ENCODE peak calls at places on chromosomes 3 and 15, in seven cellular contexts. One of them, this sample, is unnamed.

GRCh38 chr3:119695480-119695879 is 7.3 kb upstream of the CFAP91 start:
- DNase-seq in HCT116: peak; percentile 49
- DNase-seq in breast epithelium: no peak
- DNase-seq in PC-3: peak; percentile 58
- DNase-seq in ovary: no peak
- DNase-seq in lower leg skin: no peak
- DNase-seq in IMR-90: peak; percentile 17
- DNase-seq in this sample: peak; percentile 27

GRCh38 chr3:175255698-175256097 is 396.6 kb downstream of the NAALADL2 start:
- DNase-seq in HCT116: no peak
- DNase-seq in breast epithelium: no peak
- DNase-seq in PC-3: peak; percentile 61
- DNase-seq in ovary: no peak
- DNase-seq in lower leg skin: no peak
- DNase-seq in IMR-90: peak; percentile 92
- DNase-seq in this sample: peak; percentile 49

GRCh38 chr3:59317386-59317785 is 267.6 kb upstream of the CFAP20DC start:
- DNase-seq in HCT116: no peak
- DNase-seq in breast epithelium: no peak
- DNase-seq in PC-3: no peak
- DNase-seq in ovary: no peak
- DNase-seq in lower leg skin: no peak
- DNase-seq in IMR-90: no peak
- DNase-seq in this sample: no peak

GRCh38 chr15:31157644-31158069 is 56.1 kb upstream of the TRPM1 start:
- DNase-seq in HCT116: no peak
- DNase-seq in breast epithelium: no peak
- DNase-seq in PC-3: no peak
- DNase-seq in ovary: peak; percentile 56
- DNase-seq in lower leg skin: no peak
- DNase-seq in IMR-90: no peak
- DNase-seq in this sample: no peak

GRCh38 chr3:124246949-124247348 is 255.0 kb upstream of the ROPN1 start:
- DNase-seq in HCT116: peak; percentile 12
- DNase-seq in breast epithelium: no peak
- DNase-seq in PC-3: peak; percentile 62
- DNase-seq in ovary: no peak
- DNase-seq in lower leg skin: no peak
- DNase-seq in IMR-90: peak; percentile 25
- DNase-seq in this sample: no peak

GRCh38 chr3:187713504-187713903 is 11.1 kb upstream of the RTP2 start:
- DNase-seq in HCT116: no peak
- DNase-seq in breast epithelium: no peak
- DNase-seq in PC-3: peak; percentile 61
- DNase-seq in ovary: no peak
- DNase-seq in lower leg skin: no peak
- DNase-seq in IMR-90: peak; percentile 54
- DNase-seq in this sample: peak; percentile 60

GRCh38 chr3:146222204-146223046 is 28.5 kb downstream of the PLSCR4 start:
- DNase-seq in HCT116: peak; percentile 69
- DNase-seq in breast epithelium: no peak
- DNase-seq in PC-3: peak; percentile 73
- DNase-seq in ovary: no peak
- DNase-seq in lower leg skin: no peak
- DNase-seq in IMR-90: peak; percentile 33
- DNase-seq in this sample: peak; percentile 44

GRCh38 chr3:189383630-189384029 is 211.9 kb downstream of the TPRG1 start:
- DNase-seq in HCT116: no peak
- DNase-seq in breast epithelium: no peak
- DNase-seq in PC-3: no peak
- DNase-seq in ovary: no peak
- DNase-seq in lower leg skin: no peak
- DNase-seq in IMR-90: no peak
- DNase-seq in this sample: no peak

GRCh38 chr15:63843901-63844317 is 10.2 kb upstream of the HERC1 start:
- DNase-seq in HCT116: no peak
- DNase-seq in breast epithelium: no peak
- DNase-seq in PC-3: no peak
- DNase-seq in ovary: no peak
- DNase-seq in lower leg skin: no peak
- DNase-seq in IMR-90: peak; percentile 71
- DNase-seq in this sample: no peak

GRCh38 chr3:160140756-160141155 is 84.5 kb upstream of the C3orf80 start:
- DNase-seq in HCT116: no peak
- DNase-seq in breast epithelium: no peak
- DNase-seq in PC-3: no peak
- DNase-seq in ovary: no peak
- DNase-seq in lower leg skin: no peak
- DNase-seq in IMR-90: no peak
- DNase-seq in this sample: no peak

GRCh38 chr3:52237659-52238172 is 1.2 kb downstream of the TWF2 start:
- DNase-seq in HCT116: peak; percentile 51
- DNase-seq in breast epithelium: peak; percentile 86
- DNase-seq in PC-3: peak; percentile 91
- DNase-seq in ovary: peak; percentile 92
- DNase-seq in lower leg skin: peak; percentile 79
- DNase-seq in IMR-90: peak; percentile 89
- DNase-seq in this sample: peak; percentile 85

GRCh38 chr15:75107509-75107904 is 84.1 kb downstream of the PPCDC start:
- DNase-seq in HCT116: no peak
- DNase-seq in breast epithelium: no peak
- DNase-seq in PC-3: no peak
- DNase-seq in ovary: no peak
- DNase-seq in lower leg skin: no peak
- DNase-seq in IMR-90: no peak
- DNase-seq in this sample: no peak

GRCh38 chr3:143644370-143645089 is 203.7 kb downstream of the SLC9A9 start:
- DNase-seq in HCT116: peak; percentile 47
- DNase-seq in breast epithelium: no peak
- DNase-seq in PC-3: peak; percentile 74
- DNase-seq in ovary: no peak
- DNase-seq in lower leg skin: peak; percentile 31
- DNase-seq in IMR-90: peak; percentile 59
- DNase-seq in this sample: peak; percentile 87

DNA sequence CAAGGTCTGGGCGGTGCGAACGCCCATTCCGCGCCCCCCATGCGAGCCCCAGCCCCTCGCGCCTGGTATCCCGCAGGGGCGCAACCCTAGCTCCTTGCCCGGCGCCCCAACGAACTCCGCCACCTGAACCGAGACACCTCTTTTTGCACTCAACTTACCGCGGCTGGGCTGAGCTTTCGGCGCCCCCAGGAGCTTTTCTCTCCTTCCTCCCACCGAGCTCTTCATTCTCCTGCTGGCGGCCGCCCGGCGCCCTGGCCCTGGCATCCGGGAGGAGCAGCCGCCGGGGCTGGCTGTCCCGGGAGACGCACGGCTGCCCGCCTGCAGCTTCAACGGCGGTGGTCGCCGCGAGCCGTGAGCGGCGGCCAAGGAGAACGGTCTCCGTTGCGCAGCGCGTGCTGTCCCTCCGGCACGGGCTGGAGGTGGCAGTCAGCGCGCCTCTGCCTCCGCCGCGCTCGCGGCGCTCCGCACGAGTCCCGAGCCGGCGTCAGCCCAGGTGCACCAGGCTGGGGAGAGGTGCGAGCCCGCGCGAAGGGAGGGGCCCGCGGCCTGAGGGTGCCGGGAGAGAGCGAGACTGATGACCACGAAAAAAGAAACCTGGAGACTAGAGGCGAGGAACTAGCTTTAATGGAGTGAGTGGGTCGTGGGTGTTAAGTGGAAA is 621.4 kb upstream of the ZNF385D start:
- DNase-seq in HCT116: no peak
- DNase-seq in breast epithelium: peak; percentile 50
- DNase-seq in PC-3: no peak
- DNase-seq in ovary: peak; percentile 32
- DNase-seq in lower leg skin: no peak
- DNase-seq in IMR-90: no peak
- DNase-seq in this sample: no peak
- H3K4me3 ChIP-seq in HCT116: no peak overlapping the region
- H3K4me3 ChIP-seq in breast epithelium: peak overlapping the region; percentile 64
- H3K4me3 ChIP-seq in PC-3: no peak overlapping the region
- H3K4me3 ChIP-seq in ovary: peak overlapping the region; percentile 4
- H3K4me3 ChIP-seq in lower leg skin: no peak overlapping the region
- H3K4me3 ChIP-seq in IMR-90: no peak overlapping the region
- H3K4me3 ChIP-seq in this sample: peak overlapping the region; percentile 7

DNA sequence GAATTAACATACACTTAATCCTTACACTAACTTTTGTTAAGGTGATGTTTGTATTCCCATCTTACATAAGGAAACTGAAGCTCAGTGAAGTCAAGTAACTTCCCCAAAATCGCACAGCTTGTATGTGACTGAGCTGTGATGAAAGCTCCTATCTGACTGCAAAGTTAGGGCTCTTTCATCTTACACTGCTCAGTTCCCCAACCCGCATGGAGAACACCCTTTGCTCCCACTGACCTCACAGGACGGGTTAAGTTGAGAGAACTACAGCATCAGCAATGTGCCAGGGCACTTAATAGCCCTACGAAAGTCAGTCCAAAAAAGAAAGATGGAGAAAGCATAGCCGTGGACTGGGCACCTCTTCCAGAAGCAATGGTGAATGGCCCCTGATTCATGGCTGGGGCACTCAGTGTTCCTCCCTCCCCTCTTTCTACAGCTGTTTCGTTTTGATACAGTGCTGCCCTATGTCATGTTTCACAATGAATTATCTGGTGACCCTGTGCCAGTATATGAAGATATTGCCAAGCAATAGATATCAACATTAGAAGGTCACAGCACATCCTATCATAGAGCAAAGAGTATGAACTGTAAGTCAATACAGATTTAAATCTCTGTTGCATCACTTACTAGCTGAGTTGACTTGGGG is 38.0 kb downstream of the CADPS start:
- DNase-seq in HCT116: no peak
- DNase-seq in breast epithelium: no peak
- DNase-seq in PC-3: no peak
- DNase-seq in ovary: no peak
- DNase-seq in lower leg skin: no peak
- DNase-seq in IMR-90: no peak
- DNase-seq in this sample: no peak
- TF ChIP-seq CTCF in HCT116: no peak
- TF ChIP-seq CTCF in breast epithelium: no peak
- TF ChIP-seq CTCF in PC-3: no peak
- TF ChIP-seq CTCF in ovary: no peak
- TF ChIP-seq CTCF in lower leg skin: no peak
- TF ChIP-seq CTCF in IMR-90: no peak
- TF ChIP-seq CTCF in this sample: no peak

GRCh38 chr3:43288850-43289249 is 2.5 kb downstream of the SNRK start:
- DNase-seq in HCT116: no peak
- DNase-seq in breast epithelium: no peak
- DNase-seq in PC-3: no peak
- DNase-seq in ovary: no peak
- DNase-seq in lower leg skin: no peak
- DNase-seq in IMR-90: no peak
- DNase-seq in this sample: no peak
- H3K4me3 ChIP-seq in HCT116: no peak overlapping the region
- H3K4me3 ChIP-seq in breast epithelium: peak overlapping the region; percentile 87
- H3K4me3 ChIP-seq in PC-3: peak overlapping the region; percentile 85
- H3K4me3 ChIP-seq in ovary: no peak overlapping the region
- H3K4me3 ChIP-seq in lower leg skin: no peak overlapping the region
- H3K4me3 ChIP-seq in IMR-90: peak overlapping the region; percentile 40
- H3K4me3 ChIP-seq in this sample: peak overlapping the region; percentile 86

GRCh38 chr15:71010997-71011396 is 104.3 kb upstream of the THSD4 start:
- DNase-seq in HCT116: no peak
- DNase-seq in breast epithelium: no peak
- DNase-seq in PC-3: no peak
- DNase-seq in ovary: no peak
- DNase-seq in lower leg skin: no peak
- DNase-seq in IMR-90: no peak
- DNase-seq in this sample: no peak
- TF ChIP-seq CTCF in HCT116: no peak
- TF ChIP-seq CTCF in breast epithelium: no peak
- TF ChIP-seq CTCF in PC-3: no peak
- TF ChIP-seq CTCF in ovary: no peak
- TF ChIP-seq CTCF in lower leg skin: no peak
- TF ChIP-seq CTCF in IMR-90: no peak
- TF ChIP-seq CTCF in this sample: no peak

GRCh38 chr15:100082761-100083402 is 258.9 kb downstream of the ADAMTS17 start:
- DNase-seq in HCT116: no peak
- DNase-seq in breast epithelium: no peak
- DNase-seq in PC-3: no peak
- DNase-seq in ovary: no peak
- DNase-seq in lower leg skin: no peak
- DNase-seq in IMR-90: no peak
- DNase-seq in this sample: no peak
- H3K4me3 ChIP-seq in HCT116: no peak overlapping the region
- H3K4me3 ChIP-seq in breast epithelium: no peak overlapping the region
- H3K4me3 ChIP-seq in PC-3: no peak overlapping the region
- H3K4me3 ChIP-seq in ovary: no peak overlapping the region
- H3K4me3 ChIP-seq in lower leg skin: no peak overlapping the region
- H3K4me3 ChIP-seq in IMR-90: no peak overlapping the region
- H3K4me3 ChIP-seq in this sample: no peak overlapping the region

GRCh38 chr3:50342818-50343633 is 2.4 kb upstream of the RASSF1 start:
- DNase-seq in HCT116: no peak
- DNase-seq in breast epithelium: no peak
- DNase-seq in PC-3: no peak
- DNase-seq in ovary: peak; percentile 33
- DNase-seq in lower leg skin: no peak
- DNase-seq in IMR-90: no peak
- DNase-seq in this sample: no peak
- TF ChIP-seq CTCF in HCT116: no peak
- TF ChIP-seq CTCF in breast epithelium: no peak
- TF ChIP-seq CTCF in PC-3: no peak
- TF ChIP-seq CTCF in ovary: no peak
- TF ChIP-seq CTCF in lower leg skin: no peak
- TF ChIP-seq CTCF in IMR-90: no peak
- TF ChIP-seq CTCF in this sample: no peak

DNA sequence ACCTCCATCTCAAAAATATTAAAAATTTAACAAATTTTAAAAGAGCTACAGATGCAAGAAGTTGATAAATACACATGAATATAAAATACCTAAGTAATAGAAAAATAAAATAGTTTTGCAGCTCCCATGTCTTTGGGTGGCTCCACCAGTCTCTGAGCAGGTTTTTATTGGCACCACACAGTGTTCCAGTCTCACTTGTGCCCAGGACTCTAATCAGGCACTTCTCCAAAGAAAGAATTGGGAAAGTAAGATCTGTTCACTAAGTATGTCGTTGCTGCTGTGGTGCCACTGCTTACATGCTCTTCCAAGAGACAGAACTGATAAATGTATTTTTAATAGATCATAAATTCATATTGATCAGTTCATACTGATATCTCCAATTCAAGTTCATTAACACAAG is 92.5 kb upstream of the ABI3BP start:
- DNase-seq in HCT116: no peak
- DNase-seq in breast epithelium: no peak
- DNase-seq in PC-3: no peak
- DNase-seq in ovary: no peak
- DNase-seq in lower leg skin: no peak
- DNase-seq in IMR-90: no peak
- DNase-seq in this sample: no peak
- H3K4me3 ChIP-seq in HCT116: no peak overlapping the region
- H3K4me3 ChIP-seq in breast epithelium: no peak overlapping the region
- H3K4me3 ChIP-seq in PC-3: no peak overlapping the region
- H3K4me3 ChIP-seq in ovary: no peak overlapping the region
- H3K4me3 ChIP-seq in lower leg skin: no peak overlapping the region
- H3K4me3 ChIP-seq in IMR-90: no peak overlapping the region
- H3K4me3 ChIP-seq in this sample: no peak overlapping the region

GRCh38 chr3:141729240-141729639 is 8.9 kb upstream of the RNF7 start:
- DNase-seq in HCT116: no peak
- DNase-seq in breast epithelium: no peak
- DNase-seq in PC-3: no peak
- DNase-seq in ovary: no peak
- DNase-seq in lower leg skin: no peak
- DNase-seq in IMR-90: no peak
- DNase-seq in this sample: no peak
- TF ChIP-seq CTCF in HCT116: no peak
- TF ChIP-seq CTCF in breast epithelium: no peak
- TF ChIP-seq CTCF in PC-3: peak; percentile 31
- TF ChIP-seq CTCF in ovary: no peak
- TF ChIP-seq CTCF in lower leg skin: no peak
- TF ChIP-seq CTCF in IMR-90: no peak
- TF ChIP-seq CTCF in this sample: no peak